ENCODE peak calls at places on chromosomes 4 and X, in four cellular contexts. J, E, Y and F are unnamed samples.

GRCh38 chr4:78336093-78336943 is 215.3 kb upstream of the ANXA3 start:
- DNase-seq in J (no peak), E (no peak), Y (no peak), F (no peak)

GRCh38 chr4:78662661-78663060 is 111.1 kb downstream of the ANXA3 start:
- DNase-seq in J (no peak), E (no peak), Y (no peak), F (no peak)

GRCh38 chrX:119758682-119759332 is 419 bp downstream of the SOWAHD start:
- DNase-seq in J (no peak), E (peak), Y (peak), F (peak)

GRCh38 chr4:89269267-89269666 is 38.3 kb downstream of the GPRIN3 start:
- DNase-seq in J (no peak), E (no peak), Y (no peak), F (no peak)

GRCh38 chrX:39550795-39551361 is 546.9 kb downstream of the BCOR start:
- DNase-seq in J (no peak), E (no peak), Y (peak), F (no peak)

GRCh38 chr4:140595065-140595464 is 26.3 kb upstream of the UCP1 start:
- DNase-seq in J (no peak), E (no peak), Y (no peak), F (no peak)

GRCh38 chr4:146969126-146969525 is 23.5 kb upstream of the TTC29 start:
- DNase-seq in J (no peak), E (no peak), Y (no peak), F (no peak)

GRCh38 chr4:155900402-155900801 is 3.1 kb upstream of the TDO2 start:
- DNase-seq in J (no peak), E (no peak), Y (no peak), F (no peak)

GRCh38 chrX:103685396-103685795 is 1.1 kb downstream of the MORF4L2 start:
- DNase-seq in J (no peak), E (no peak), Y (peak), F (no peak)

GRCh38 chr4:170305627-170306026 is 215.9 kb upstream of the AADAT start:
- DNase-seq in J (no peak), E (no peak), Y (no peak), F (no peak)

GRCh38 chr4:94454405-94454804 is 2.7 kb downstream of the PDLIM5 start:
- DNase-seq in J (no peak), E (no peak), Y (no peak), F (no peak)

GRCh38 chr4:140233811-140234696 is 80.1 kb upstream of the MAML3 start:
- DNase-seq in J (no peak), E (no peak), Y (no peak), F (no peak)

GRCh38 chrX:47497274-47497673 is 14.3 kb upstream of the ZNF41 start:
- DNase-seq in J (no peak), E (no peak), Y (no peak), F (no peak)

GRCh38 chr4:38078590-38079381 is 118.6 kb downstream of the PTTG2 start:
- DNase-seq in J (no peak), E (no peak), Y (no peak), F (no peak)

DNA sequence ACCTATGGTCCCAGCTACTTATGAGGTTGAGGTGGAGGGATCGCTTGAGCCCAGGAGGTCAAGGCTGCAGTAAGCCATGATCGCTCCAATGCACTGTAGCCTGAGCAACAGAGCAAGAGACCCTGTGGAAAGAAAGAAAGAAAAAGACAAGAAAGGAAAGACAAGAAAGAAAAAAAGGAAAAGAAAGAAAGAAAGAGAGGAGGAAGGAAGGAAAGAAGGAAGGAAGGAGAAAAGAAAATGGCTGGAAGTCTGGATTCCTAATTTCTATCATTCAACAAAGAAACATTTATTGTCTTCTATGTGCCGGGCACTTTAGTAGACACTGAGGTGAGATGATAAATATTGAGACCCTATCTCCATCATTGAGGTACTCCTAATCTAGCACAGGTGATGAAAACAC is 26.8 kb upstream of the BCORL1 start:
- DNase-seq in J (no peak), E (no peak), Y (no peak), F (no peak)
- TF ChIP-seq CTCF in J (no peak), E (no peak), Y (no peak), F (no peak)

GRCh38 chr4:95510145-95510544 is 38.6 kb downstream of the UNC5C start:
- DNase-seq in J (no peak), E (no peak), Y (peak), F (no peak)
- TF ChIP-seq CTCF in J (peak), E (peak), Y (no peak), F (peak)

DNA sequence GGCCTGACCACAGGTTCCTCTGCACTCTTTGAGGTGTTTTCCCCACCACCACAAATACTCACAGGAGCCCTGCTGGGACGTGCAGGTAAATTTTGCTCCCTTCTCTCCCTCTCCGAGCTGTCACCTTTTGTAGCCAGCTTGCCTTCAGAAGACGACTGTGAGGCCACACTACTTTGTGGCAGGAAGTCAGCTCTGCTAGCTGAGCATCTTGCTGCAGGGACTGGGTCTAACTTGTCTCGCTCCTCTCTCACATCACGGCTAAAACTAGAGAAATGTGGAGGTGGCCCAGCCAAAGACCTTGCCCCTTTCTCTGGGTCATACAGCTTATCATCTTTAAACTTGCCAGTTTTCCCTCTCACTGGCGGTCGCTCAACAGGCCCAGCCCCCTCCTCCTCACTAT is 2.8 kb downstream of the PJA1 start:
- DNase-seq in J (no peak), E (no peak), Y (no peak), F (no peak)
- TF ChIP-seq CTCF in J (no peak), E (no peak), Y (no peak), F (no peak)

GRCh38 chr4:121675715-121676114 is 21.1 kb downstream of the ANXA5 start:
- DNase-seq in J (no peak), E (no peak), Y (no peak), F (no peak)
- TF ChIP-seq CTCF in J (no peak), E (peak), Y (no peak), F (no peak)

DNA sequence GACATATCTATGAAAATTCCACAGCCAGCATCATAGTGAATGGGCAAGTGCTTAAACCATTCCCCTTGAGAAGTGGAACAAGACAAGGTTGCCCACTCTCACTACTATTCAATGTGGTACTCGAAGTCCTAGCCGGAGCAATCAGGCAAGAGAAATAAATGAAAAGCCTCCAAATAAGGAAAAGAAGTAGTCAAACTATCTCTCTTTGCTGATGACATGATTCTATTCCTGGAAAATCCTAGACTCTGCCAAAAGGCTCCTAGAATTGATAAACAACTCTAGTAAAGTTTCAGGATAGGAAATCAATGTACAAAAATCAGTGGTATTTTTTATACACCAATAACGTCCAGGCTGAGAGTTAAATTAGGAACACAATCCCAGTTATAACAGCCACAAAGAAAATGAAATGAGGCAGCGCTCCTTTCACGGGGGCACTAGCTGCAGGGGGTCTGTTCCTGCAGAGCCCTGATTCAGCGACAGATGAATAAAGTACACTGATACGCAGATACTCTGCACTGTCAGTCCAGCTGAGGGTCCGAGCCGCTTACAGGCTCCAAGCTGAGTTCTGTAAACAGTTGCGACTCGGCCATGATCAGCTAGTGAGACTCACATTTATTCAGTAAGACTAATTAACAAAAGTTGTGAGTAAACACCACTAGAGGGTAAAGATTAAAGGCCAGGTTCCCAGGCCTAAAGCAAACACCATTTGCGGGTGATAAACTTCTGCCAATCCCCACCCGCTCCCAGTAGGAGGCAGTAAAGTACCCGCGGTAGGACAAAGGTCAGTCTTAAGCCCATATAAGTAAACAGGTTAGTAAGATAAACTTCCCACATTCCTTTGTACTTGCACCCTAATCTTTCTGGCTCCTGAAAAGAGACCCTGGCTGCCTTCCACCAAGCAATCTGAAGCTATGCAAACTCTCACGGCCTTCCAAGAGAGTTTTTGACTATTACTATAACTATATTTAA is 290.6 kb upstream of the GRID2 start:
- DNase-seq in J (no peak), E (no peak), Y (no peak), F (peak)
- TF ChIP-seq CTCF in J (no peak), E (peak), Y (no peak), F (peak)